ENCODE peak calls at places on chromosomes 7 and 10, in six cellular contexts. One of them, this sample, is unnamed.

GRCh38 chr7:116786791-116787443 is 75.5 kb upstream of the CAPZA2 start:
- DNase-seq in CD4-positive, alpha-beta memory T cell: no peak
- DNase-seq in CD4-positive, CD25-positive, alpha-beta regulatory T cell: no peak
- DNase-seq in fibroblast of mammary gland: peak
- DNase-seq in tibial artery: no peak
- DNase-seq in thoracic aorta: no peak
- DNase-seq in this sample: no peak

GRCh38 chr7:97003262-97004236 is 1.8 kb upstream of the DLX6 start:
- DNase-seq in CD4-positive, alpha-beta memory T cell: no peak
- DNase-seq in CD4-positive, CD25-positive, alpha-beta regulatory T cell: no peak
- DNase-seq in fibroblast of mammary gland: no peak
- DNase-seq in tibial artery: no peak
- DNase-seq in thoracic aorta: no peak
- DNase-seq in this sample: no peak

GRCh38 chr7:90923576-90923975 is 327.5 kb downstream of the CDK14 start:
- DNase-seq in CD4-positive, alpha-beta memory T cell: no peak
- DNase-seq in CD4-positive, CD25-positive, alpha-beta regulatory T cell: no peak
- DNase-seq in fibroblast of mammary gland: peak
- DNase-seq in tibial artery: no peak
- DNase-seq in thoracic aorta: no peak
- DNase-seq in this sample: no peak

GRCh38 chr7:76509931-76510877 is at the start of gene UPK3B:
- DNase-seq in CD4-positive, alpha-beta memory T cell: no peak
- DNase-seq in CD4-positive, CD25-positive, alpha-beta regulatory T cell: no peak
- DNase-seq in fibroblast of mammary gland: no peak
- DNase-seq in tibial artery: no peak
- DNase-seq in thoracic aorta: no peak
- DNase-seq in this sample: no peak

GRCh38 chr7:141262101-141262819 is 188.4 kb downstream of the TMEM178B start:
- DNase-seq in CD4-positive, alpha-beta memory T cell: no peak
- DNase-seq in CD4-positive, CD25-positive, alpha-beta regulatory T cell: no peak
- DNase-seq in fibroblast of mammary gland: peak
- DNase-seq in tibial artery: no peak
- DNase-seq in thoracic aorta: no peak
- DNase-seq in this sample: no peak

GRCh38 chr7:42091461-42092229 is 145.4 kb downstream of the GLI3 start:
- DNase-seq in CD4-positive, alpha-beta memory T cell: no peak
- DNase-seq in CD4-positive, CD25-positive, alpha-beta regulatory T cell: no peak
- DNase-seq in fibroblast of mammary gland: no peak
- DNase-seq in tibial artery: no peak
- DNase-seq in thoracic aorta: no peak
- DNase-seq in this sample: no peak

GRCh38 chr10:95578619-95579018 is 17.4 kb upstream of the SORBS1 start:
- DNase-seq in CD4-positive, alpha-beta memory T cell: no peak
- DNase-seq in CD4-positive, CD25-positive, alpha-beta regulatory T cell: no peak
- DNase-seq in fibroblast of mammary gland: no peak
- DNase-seq in tibial artery: no peak
- DNase-seq in thoracic aorta: no peak
- DNase-seq in this sample: no peak

GRCh38 chr7:19089378-19089777 is 28.1 kb downstream of the TWIST1 start:
- DNase-seq in CD4-positive, alpha-beta memory T cell: no peak
- DNase-seq in CD4-positive, CD25-positive, alpha-beta regulatory T cell: no peak
- DNase-seq in fibroblast of mammary gland: no peak
- DNase-seq in tibial artery: no peak
- DNase-seq in thoracic aorta: no peak
- DNase-seq in this sample: no peak

DNA sequence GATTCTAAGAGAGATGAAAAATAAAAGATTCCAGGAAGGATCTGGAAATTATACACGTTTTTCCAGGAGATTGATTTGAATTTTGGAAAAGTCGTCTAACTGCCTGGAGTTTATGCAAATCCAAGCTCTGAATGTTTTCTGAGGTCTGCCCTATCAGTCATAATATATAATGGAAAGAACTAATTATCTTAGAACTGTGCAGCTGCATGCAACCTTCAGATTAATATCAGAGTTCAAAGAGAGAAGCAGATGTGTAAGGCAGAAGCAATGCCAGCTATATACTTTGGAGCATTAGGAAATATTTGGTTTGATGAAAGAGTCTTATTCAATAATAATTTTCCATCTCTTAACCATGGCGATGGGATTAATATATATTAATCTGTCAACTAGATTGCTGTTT is 500.9 kb downstream of the NEBL start:
- DNase-seq in CD4-positive, alpha-beta memory T cell: no peak
- DNase-seq in CD4-positive, CD25-positive, alpha-beta regulatory T cell: no peak
- DNase-seq in fibroblast of mammary gland: no peak
- DNase-seq in tibial artery: no peak
- DNase-seq in thoracic aorta: no peak
- DNase-seq in this sample: no peak
- H3K4me3 ChIP-seq in CD4-positive, alpha-beta memory T cell: no peak
- H3K4me3 ChIP-seq in CD4-positive, CD25-positive, alpha-beta regulatory T cell: no peak
- H3K4me3 ChIP-seq in fibroblast of mammary gland: no peak
- H3K4me3 ChIP-seq in tibial artery: no peak
- H3K4me3 ChIP-seq in thoracic aorta: no peak
- H3K4me3 ChIP-seq in this sample: no peak

DNA sequence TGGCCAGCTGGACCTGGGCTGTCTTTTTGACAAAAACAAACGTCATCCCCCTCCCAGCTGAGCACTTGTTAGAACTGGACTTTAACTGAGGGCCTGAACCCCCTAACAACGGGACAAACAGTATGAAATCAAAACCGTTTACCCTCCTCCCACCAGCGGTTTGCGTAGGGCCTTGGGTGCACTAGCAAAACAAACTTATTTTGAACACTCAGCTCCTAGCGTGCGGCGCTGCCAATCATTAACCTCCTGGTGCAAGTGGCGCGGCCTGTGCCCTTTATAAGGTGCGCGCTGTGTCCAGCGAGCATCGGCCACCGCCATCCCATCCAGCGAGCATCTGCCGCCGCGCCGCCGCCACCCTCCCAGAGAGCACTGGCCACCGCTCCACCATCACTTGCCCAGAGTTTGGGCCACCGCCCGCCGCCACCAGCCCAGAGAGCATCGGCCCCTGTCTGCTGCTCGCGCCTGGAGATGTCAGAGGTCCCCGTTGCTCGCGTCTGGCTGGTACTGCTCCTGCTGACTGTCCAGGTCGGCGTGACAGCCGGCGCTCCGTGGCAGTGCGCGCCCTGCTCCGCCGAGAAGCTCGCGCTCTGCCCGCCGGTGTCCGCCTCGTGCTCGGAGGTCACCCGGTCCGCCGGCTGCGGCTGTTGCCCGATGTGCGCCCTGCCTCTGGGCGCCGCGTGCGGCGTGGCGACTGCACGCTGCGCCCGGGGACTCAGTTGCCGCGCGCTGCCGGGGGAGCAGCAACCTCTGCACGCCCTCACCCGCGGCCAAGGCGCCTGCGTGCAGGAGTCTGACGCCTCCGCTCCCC is at the start of gene IGFBP1:
- DNase-seq in CD4-positive, alpha-beta memory T cell: no peak
- DNase-seq in CD4-positive, CD25-positive, alpha-beta regulatory T cell: no peak
- DNase-seq in fibroblast of mammary gland: no peak
- DNase-seq in tibial artery: no peak
- DNase-seq in thoracic aorta: no peak
- DNase-seq in this sample: no peak
- H3K4me3 ChIP-seq in CD4-positive, alpha-beta memory T cell: no peak
- H3K4me3 ChIP-seq in CD4-positive, CD25-positive, alpha-beta regulatory T cell: no peak
- H3K4me3 ChIP-seq in fibroblast of mammary gland: no peak
- H3K4me3 ChIP-seq in tibial artery: peak
- H3K4me3 ChIP-seq in thoracic aorta: peak
- H3K4me3 ChIP-seq in this sample: peak

DNA sequence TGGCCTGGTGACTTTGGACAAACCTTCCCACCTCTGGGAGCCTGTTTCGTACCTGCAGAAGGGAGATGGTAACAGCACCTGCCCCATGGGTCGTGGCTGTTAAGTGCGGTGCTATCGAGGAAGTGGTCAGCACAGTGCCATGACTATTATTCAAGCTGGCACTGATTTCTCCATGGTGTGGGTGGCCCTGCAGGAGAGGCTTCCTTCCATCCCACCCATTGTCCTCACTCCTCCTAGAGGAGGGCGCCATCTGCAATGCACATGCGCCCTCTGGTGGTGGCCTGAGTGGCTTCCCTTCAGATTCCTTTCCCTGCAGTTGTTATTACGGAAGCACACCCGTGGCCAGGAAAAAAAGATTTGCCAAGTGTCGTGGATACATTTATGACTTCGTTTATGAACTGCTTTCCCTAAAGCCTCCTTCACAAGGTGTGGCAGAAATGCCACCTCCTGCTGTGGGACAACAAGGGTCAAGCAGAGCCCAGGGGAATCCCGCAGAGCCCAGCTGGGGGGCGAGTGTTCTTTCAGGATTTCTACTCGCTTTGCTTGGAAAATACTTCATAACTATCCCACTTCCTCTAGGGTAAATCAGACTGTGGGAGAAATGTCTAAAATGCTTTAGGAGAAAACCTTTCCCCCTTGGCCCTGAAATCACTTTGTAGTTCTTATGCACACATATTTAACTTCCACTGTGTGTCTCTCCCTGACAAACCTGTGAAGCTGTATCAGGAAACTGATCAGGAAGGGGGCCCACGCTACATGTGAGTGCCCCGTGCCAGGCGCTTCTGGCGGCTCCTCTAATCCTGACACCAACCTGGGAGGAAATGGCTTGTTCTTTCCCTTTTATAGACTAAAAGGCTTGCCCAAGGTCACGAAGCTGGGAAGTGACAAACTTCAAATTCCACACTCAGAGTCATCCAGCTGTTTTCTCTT is 98.0 kb upstream of the ANLN start:
- DNase-seq in CD4-positive, alpha-beta memory T cell: peak
- DNase-seq in CD4-positive, CD25-positive, alpha-beta regulatory T cell: peak
- DNase-seq in fibroblast of mammary gland: peak
- DNase-seq in tibial artery: peak
- DNase-seq in thoracic aorta: peak
- DNase-seq in this sample: peak
- H3K4me3 ChIP-seq in CD4-positive, alpha-beta memory T cell: no peak
- H3K4me3 ChIP-seq in CD4-positive, CD25-positive, alpha-beta regulatory T cell: peak
- H3K4me3 ChIP-seq in fibroblast of mammary gland: peak
- H3K4me3 ChIP-seq in tibial artery: peak
- H3K4me3 ChIP-seq in thoracic aorta: peak
- H3K4me3 ChIP-seq in this sample: peak

DNA sequence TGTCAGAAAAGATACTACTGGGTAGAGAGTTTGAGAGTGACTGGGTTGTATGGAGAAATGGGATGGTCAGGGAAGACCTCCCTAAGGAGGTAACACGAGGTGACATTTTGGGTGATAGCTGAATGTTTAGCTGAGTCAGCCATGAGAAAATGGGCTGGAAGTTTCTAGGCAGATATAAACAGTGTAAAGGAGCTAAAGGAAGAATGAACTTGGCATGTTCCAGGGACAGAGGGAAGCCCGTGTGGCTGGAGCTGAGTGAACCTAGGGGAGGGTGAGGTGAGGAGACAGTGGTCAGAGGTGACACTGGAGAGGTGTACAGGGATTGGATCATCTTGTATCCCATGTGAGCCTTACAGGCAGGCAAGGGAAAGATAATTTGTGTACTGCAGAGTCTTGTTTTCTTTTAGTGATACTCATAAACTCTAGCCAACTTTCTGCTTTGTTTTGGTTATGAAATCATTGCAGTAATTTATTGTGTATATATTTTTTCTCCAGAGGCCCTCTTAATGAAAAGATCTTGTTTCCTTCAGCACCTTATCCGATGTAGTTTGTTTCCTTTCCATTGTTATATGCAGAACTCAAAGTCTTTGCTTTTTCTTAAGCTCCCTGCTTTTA is 1.8 kb downstream of the STARD3NL start:
- DNase-seq in CD4-positive, alpha-beta memory T cell: no peak
- DNase-seq in CD4-positive, CD25-positive, alpha-beta regulatory T cell: no peak
- DNase-seq in fibroblast of mammary gland: peak
- DNase-seq in tibial artery: no peak
- DNase-seq in thoracic aorta: no peak
- DNase-seq in this sample: no peak
- H3K4me3 ChIP-seq in CD4-positive, alpha-beta memory T cell: no peak
- H3K4me3 ChIP-seq in CD4-positive, CD25-positive, alpha-beta regulatory T cell: peak
- H3K4me3 ChIP-seq in fibroblast of mammary gland: peak
- H3K4me3 ChIP-seq in tibial artery: no peak
- H3K4me3 ChIP-seq in thoracic aorta: peak
- H3K4me3 ChIP-seq in this sample: peak

DNA sequence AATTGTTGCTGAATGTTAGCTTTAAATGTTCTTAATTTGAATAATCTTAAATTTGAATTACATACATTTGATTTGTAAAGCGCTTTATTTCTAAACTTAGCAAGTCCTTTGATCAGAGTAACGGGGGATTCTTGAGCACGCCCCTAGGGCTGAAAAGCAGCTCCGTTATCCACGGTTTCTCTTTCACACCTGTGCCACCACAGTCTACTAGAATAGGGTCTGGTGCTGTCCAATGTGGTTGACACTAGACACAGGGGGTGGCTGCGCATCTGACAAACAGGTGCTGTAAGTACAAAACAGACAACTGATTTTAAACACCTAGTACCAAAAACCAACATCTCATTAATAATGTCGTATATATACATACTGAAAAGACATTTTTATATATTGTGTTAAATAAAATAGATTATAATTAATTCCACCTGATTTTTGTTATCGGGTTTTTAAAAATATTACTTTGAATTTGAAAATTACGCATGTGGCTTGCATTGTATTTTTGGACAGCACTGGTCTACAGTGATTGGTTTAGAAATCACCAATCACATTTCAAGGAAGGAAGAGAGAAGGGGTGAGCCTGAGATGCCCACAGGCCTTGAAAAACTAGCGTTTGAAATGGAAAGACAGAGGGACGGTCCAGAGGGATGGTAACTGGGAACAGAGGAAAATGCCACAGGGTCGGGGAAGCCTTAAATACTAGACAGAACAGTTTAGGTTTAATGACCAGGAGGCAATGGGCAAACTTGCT is 7.3 kb downstream of the SEPHS1 start:
- DNase-seq in CD4-positive, alpha-beta memory T cell: peak
- DNase-seq in CD4-positive, CD25-positive, alpha-beta regulatory T cell: peak
- DNase-seq in fibroblast of mammary gland: no peak
- DNase-seq in tibial artery: no peak
- DNase-seq in thoracic aorta: no peak
- DNase-seq in this sample: no peak
- H3K4me3 ChIP-seq in CD4-positive, alpha-beta memory T cell: peak
- H3K4me3 ChIP-seq in CD4-positive, CD25-positive, alpha-beta regulatory T cell: peak
- H3K4me3 ChIP-seq in fibroblast of mammary gland: no peak
- H3K4me3 ChIP-seq in tibial artery: no peak
- H3K4me3 ChIP-seq in thoracic aorta: no peak
- H3K4me3 ChIP-seq in this sample: no peak

DNA sequence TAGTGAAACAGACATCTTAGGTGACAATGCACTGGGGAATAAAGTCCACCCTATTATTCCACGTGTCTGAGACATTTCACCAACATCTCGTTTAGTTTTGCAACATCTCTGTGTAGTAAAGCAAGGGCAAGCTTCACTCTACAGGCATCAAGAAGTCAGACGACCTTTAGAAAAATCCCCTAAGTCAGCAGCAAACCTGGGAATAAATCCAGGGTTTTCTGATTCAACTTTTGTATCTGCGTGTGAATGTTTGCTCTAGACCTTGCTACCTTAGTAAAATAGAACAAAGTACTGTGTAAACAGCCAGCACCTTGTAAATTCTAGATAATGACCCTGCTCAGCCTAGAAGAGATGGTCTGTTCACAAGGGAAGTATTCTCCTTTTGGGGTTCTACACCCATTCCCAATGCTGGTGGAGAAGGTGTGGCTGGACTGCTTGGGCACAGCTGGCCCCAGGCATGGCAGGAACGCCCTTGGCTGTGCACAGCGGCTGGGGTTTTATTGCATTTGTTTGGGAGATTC is 38.4 kb upstream of the GALNTL5 start:
- DNase-seq in CD4-positive, alpha-beta memory T cell: no peak
- DNase-seq in CD4-positive, CD25-positive, alpha-beta regulatory T cell: no peak
- DNase-seq in fibroblast of mammary gland: peak
- DNase-seq in tibial artery: no peak
- DNase-seq in thoracic aorta: no peak
- DNase-seq in this sample: no peak
- H3K4me3 ChIP-seq in CD4-positive, alpha-beta memory T cell: no peak
- H3K4me3 ChIP-seq in CD4-positive, CD25-positive, alpha-beta regulatory T cell: no peak
- H3K4me3 ChIP-seq in fibroblast of mammary gland: no peak
- H3K4me3 ChIP-seq in tibial artery: no peak
- H3K4me3 ChIP-seq in thoracic aorta: no peak
- H3K4me3 ChIP-seq in this sample: no peak